ENCODE peak calls at places on chromosomes 12 and 14, in ten cellular contexts. H is HTR-8/SVneo; W is NCI-H774; I is ELR; Q is Daoy; P is RPMI7951; C is stomach; F is activated T-helper 1 cell treated with anti-CD3 and anti-CD28 coated beads, Interleukin-12 subunit alpha, Interleukin-12 subunit beta, Interleukin-2, Interleukin-4 antibody, amounts not matched to agents 30 ng/mL and 10 ng/mL and 1 ng/mL, durations not matched to agents 14 hours and 24 hours and 36 hours; E is LoVo; D is activated CD4-positive, alpha-beta T cell treated with anti-CD3 and anti-CD28 coated beads for 4 hours. A is an unnamed sample.

GRCh38 chr14:103551338-103551762 is 11.1 kb downstream of the BAG5 start:
- DNase-seq in F (no peak), C (no peak), E (no peak), Q (peak; percentile 11), H (no peak), P (no peak), D (no peak), I (no peak), W (no peak), A (no peak)

GRCh38 chr12:2336409-2336829 is 283.6 kb downstream of the CACNA1C start:
- DNase-seq in E (peak; percentile 14), W (no peak), P (peak; percentile 97), H (peak; percentile 91), Q (peak; percentile 94), I (peak; percentile 94), C (no peak), D (no peak), F (no peak), A (no peak)

GRCh38 chr12:64419696-64420095 is 15.5 kb downstream of the XPOT start:
- DNase-seq in Q (no peak), P (no peak), D (no peak), W (no peak), C (no peak), H (no peak), I (no peak), E (no peak), F (no peak), A (no peak)

GRCh38 chr12:27000962-27001361 is 13.2 kb downstream of the TM7SF3 start:
- DNase-seq in C (no peak), I (no peak), Q (no peak), W (no peak), D (no peak), H (no peak), P (no peak), E (no peak), F (no peak), A (no peak)

GRCh38 chr12:107484219-107484618 is 201.4 kb upstream of the PWP1 start:
- DNase-seq in W (no peak), P (no peak), C (no peak), I (peak; percentile 46), Q (no peak), F (no peak), E (no peak), H (no peak), D (no peak), A (no peak)

GRCh38 chr14:74675219-74675618 is 37.7 kb downstream of the AREL1 start:
- DNase-seq in D (no peak), E (no peak), C (no peak), F (no peak), Q (no peak), W (no peak), I (no peak), P (no peak), H (no peak), A (no peak)

GRCh38 chr14:91858536-91859275 is 8.6 kb downstream of the TC2N start:
- DNase-seq in W (no peak), F (no peak), D (no peak), I (peak; percentile 54), Q (peak; percentile 74), E (peak; percentile 67), H (peak; percentile 32), C (no peak), P (peak; percentile 62), A (no peak)

GRCh38 chr12:11881835-11882234 is 188.9 kb upstream of the BCL2L14 start:
- DNase-seq in F (no peak), E (peak; percentile 76), H (no peak), D (no peak), C (no peak), I (no peak), P (no peak), Q (no peak), W (no peak), A (no peak)

GRCh38 chr14:74019743-74020142 is 594 bp downstream of the BBOF1 start:
- DNase-seq in Q (peak; percentile 26), I (peak; percentile 49), H (peak; percentile 47), F (no peak), P (peak; percentile 64), D (no peak), C (no peak), W (no peak), E (no peak), A (no peak)

GRCh38 chr12:103801709-103802585 is 39.1 kb downstream of the NT5DC3 start:
- DNase-seq in F (no peak), W (no peak), Q (peak; percentile 39), I (peak; percentile 59), E (peak; percentile 61), D (no peak), P (peak; percentile 71), C (no peak), H (no peak), A (no peak)

GRCh38 chr12:50401383-50402155 is 884 bp downstream of the LARP4 start:
- DNase-seq in H (no peak), I (peak; percentile 41), Q (no peak), F (no peak), D (peak; percentile 40), C (no peak), W (no peak), P (no peak), E (peak; percentile 34), A (no peak)

GRCh38 chr14:20782280-20782890 is 1.3 kb downstream of the RNASE6 start:
- DNase-seq in W (no peak), E (peak; percentile 27), P (peak; percentile 5), I (no peak), D (no peak), F (no peak), H (no peak), Q (no peak), C (no peak), A (no peak)

GRCh38 chr12:9792961-9793617 is 32.4 kb upstream of the CD69 start:
- DNase-seq in D (no peak), I (peak; percentile 95), P (no peak), H (no peak), Q (peak; percentile 11), F (no peak), W (no peak), C (no peak), E (no peak), A (no peak)

GRCh38 chr14:104296388-104297312 is 158.3 kb downstream of the KIF26A start:
- DNase-seq in D (no peak), C (no peak), I (no peak), F (no peak), Q (no peak), E (no peak), P (no peak), H (no peak), W (no peak), A (no peak)

GRCh38 chr12:53004582-53004981 is 1.7 kb upstream of the EIF4B start:
- DNase-seq in D (no peak), F (no peak), I (peak; percentile 39), Q (peak; percentile 14), E (no peak), W (no peak), H (no peak), P (no peak), C (no peak), A (no peak)

GRCh38 chr12:11884661-11885060 is 186.1 kb upstream of the BCL2L14 start:
- DNase-seq in Q (peak; percentile 70), H (no peak), C (peak; percentile 45), D (no peak), F (no peak), E (peak; percentile 55), P (peak; percentile 55), I (peak; percentile 47), W (no peak), A (no peak)

GRCh38 chr12:53222170-53223005 is 9.6 kb downstream of the RARG start:
- DNase-seq in W (no peak), E (no peak), I (no peak), Q (no peak), P (peak; percentile 46), H (no peak), D (no peak), C (no peak), F (no peak), A (no peak)

GRCh38 chr12:63955831-63956685 is 111.6 kb downstream of the SRGAP1 start:
- DNase-seq in I (no peak), C (no peak), E (no peak), W (no peak), D (no peak), F (no peak), Q (no peak), P (peak; percentile 16), H (no peak), A (no peak)

GRCh38 chr14:95322646-95323045 is 2.9 kb upstream of the CLMN start:
- DNase-seq in P (peak; percentile 2), Q (no peak), W (no peak), I (no peak), C (no peak), D (no peak), F (no peak), H (no peak), E (no peak), A (no peak)

GRCh38 chr14:103803661-103804060 is 43.7 kb downstream of the PPP1R13B start:
- DNase-seq in W (no peak), Q (peak; percentile 19), D (no peak), H (no peak), P (peak; percentile 10), E (no peak), C (no peak), F (no peak), I (peak; percentile 72), A (no peak)

GRCh38 chr14:102525213-102526143 is 15.9 kb upstream of the ANKRD9 start:
- DNase-seq in Q (peak; percentile 76), H (no peak), E (peak; percentile 54), C (no peak), I (peak; percentile 75), P (peak; percentile 72), W (peak; percentile 18), F (peak; percentile 29), D (no peak), A (no peak)

GRCh38 chr12:62588916-62589315 is 122.3 kb downstream of the MON2 start:
- DNase-seq in D (no peak), F (no peak), E (no peak), P (no peak), C (no peak), W (peak; percentile 9), H (no peak), I (peak; percentile 64), Q (no peak), A (no peak)

GRCh38 chr12:102702447-102703114 is 214.5 kb downstream of the PAH start:
- DNase-seq in W (no peak), C (peak; percentile 70), F (peak; percentile 9), P (peak; percentile 52), Q (peak; percentile 52), E (peak; percentile 43), D (no peak), H (peak; percentile 13), I (peak; percentile 74), A (peak; percentile 34)

GRCh38 chr14:93675651-93676050 is 112.6 kb downstream of the PRIMA1 start:
- DNase-seq in C (no peak), H (no peak), D (no peak), E (no peak), I (no peak), W (no peak), P (no peak), Q (no peak), F (no peak), A (no peak)

GRCh38 chr12:13471471-13471870 is 274.9 kb downstream of the EMP1 start:
- DNase-seq in C (no peak), F (no peak), E (no peak), W (no peak), P (no peak), D (no peak), I (no peak), H (no peak), Q (no peak), A (no peak)

GRCh38 chr14:64465208-64465821 is at the start of gene AKAP5:
- DNase-seq in Q (peak; percentile 73), P (peak; percentile 31), F (peak; percentile 62), W (peak; percentile 44), C (peak; percentile 62), H (peak; percentile 99), E (peak; percentile 30), I (peak; percentile 51), D (peak; percentile 45), A (peak; percentile 68)

GRCh38 chr14:93146119-93146518 is 30.4 kb upstream of the ITPK1 start:
- DNase-seq in Q (no peak), E (no peak), P (no peak), W (no peak), D (no peak), F (no peak), H (no peak), I (no peak), C (no peak), A (no peak)

GRCh38 chr14:81311816-81312215 is 88.3 kb downstream of the STON2 start:
- DNase-seq in W (no peak), P (no peak), I (no peak), C (no peak), D (no peak), Q (no peak), H (no peak), E (no peak), F (no peak), A (no peak)

A was measured in neural crest cell.